ENCODE peak calls at places on chromosomes 4 and X, in ten cellular contexts. U is stimulated activated CD8-positive, alpha-beta memory T cell treated with anti-CD3 and anti-CD28 coated beads, Interleukin-7, amount 100 ng/mL, for 48 hours; F is AG20443; X is HS-5; A is Daoy; E is lung; G is T-helper 9 cell; Z is amygdala; P is COR-L47; L is activated B cell treated with CpG ODN at 0.5 μM for 24 hours. O is an unnamed sample.

GRCh38 chr4:168440442-168441264 is 39.6 kb downstream of the DDX60L start:
- DNase-seq in P (no peak), A (peak), L (no peak), E (no peak), F (peak), Z (no peak), X (no peak), U (no peak), G (no peak), O (peak)

GRCh38 chr4:1382776-1383727 is 23.2 kb downstream of the NKX1-1 start:
- DNase-seq in X (no peak), E (no peak), Z (no peak), A (no peak), F (no peak), P (no peak), L (no peak), G (no peak), U (no peak), O (no peak)

GRCh38 chrX:2863646-2864045 is 34.9 kb downstream of the GYG2 start:
- DNase-seq in P (no peak), U (no peak), L (no peak), A (no peak), G (no peak), E (no peak), F (peak), X (no peak), Z (no peak), O (peak)

GRCh38 chrX:40912576-40912975 is 172.7 kb upstream of the USP9X start:
- DNase-seq in U (no peak), Z (no peak), A (peak), G (no peak), L (no peak), X (no peak), E (no peak), F (no peak), P (no peak), O (no peak)

GRCh38 chr4:168584321-168584771 is 87.5 kb downstream of the PALLD start:
- DNase-seq in E (no peak), X (no peak), Z (no peak), U (no peak), L (no peak), A (peak), G (no peak), F (peak), P (no peak), O (peak)

GRCh38 chr4:66465111-66465510 is 794.8 kb upstream of the EPHA5 start:
- DNase-seq in F (no peak), E (no peak), L (no peak), U (no peak), G (no peak), Z (no peak), A (peak), X (peak), P (no peak), O (peak)

GRCh38 chr4:40251366-40251765 is 54.5 kb downstream of the RHOH start:
- DNase-seq in X (peak), F (no peak), U (no peak), E (no peak), A (peak), Z (no peak), G (no peak), L (no peak), P (no peak), O (no peak)

GRCh38 chrX:64204701-64205440 is 637 bp downstream of the AMER1 start:
- DNase-seq in U (no peak), E (peak), X (no peak), P (no peak), Z (no peak), G (peak), F (peak), L (peak), A (peak), O (peak)

GRCh38 chrX:45714864-45715263 is 514.2 kb upstream of the DIPK2B start:
- DNase-seq in A (peak), Z (no peak), P (no peak), X (peak), U (peak), F (peak), L (no peak), E (no peak), G (no peak), O (peak)

GRCh38 chrX:10017866-10018265 is 50.7 kb downstream of the CLDN34 start:
- DNase-seq in G (no peak), F (no peak), A (peak), X (peak), Z (no peak), L (no peak), U (no peak), P (no peak), E (no peak), O (peak)

GRCh38 chr4:89364559-89364958 is 57.0 kb upstream of the GPRIN3 start:
- DNase-seq in U (no peak), Z (no peak), P (no peak), X (no peak), A (no peak), E (no peak), L (no peak), G (no peak), F (no peak), O (no peak)

GRCh38 chr4:142567620-142568451 is 278.3 kb downstream of the INPP4B start:
- DNase-seq in X (no peak), U (no peak), F (peak), G (no peak), A (no peak), L (no peak), E (no peak), Z (no peak), P (no peak), O (peak)

GRCh38 chr4:7812191-7812860 is 127.3 kb downstream of the AFAP1 start:
- DNase-seq in P (no peak), U (no peak), G (no peak), X (no peak), E (no peak), L (no peak), A (no peak), Z (no peak), F (peak), O (no peak)

GRCh38 chr4:119103263-119103662 is 32.4 kb upstream of the MYOZ2 start:
- DNase-seq in F (peak), X (peak), U (no peak), A (peak), L (no peak), E (no peak), G (no peak), P (no peak), Z (no peak), O (peak)

GRCh38 chr4:99803702-99804101 is 12.9 kb upstream of the DAPP1 start:
- DNase-seq in G (no peak), Z (no peak), U (no peak), E (no peak), L (no peak), F (no peak), X (no peak), P (peak), A (no peak), O (no peak)

GRCh38 chrX:145524931-145525330 is 277.6 kb downstream of the SPANXN1 start:
- DNase-seq in P (no peak), U (no peak), E (no peak), L (no peak), X (no peak), G (no peak), A (no peak), Z (peak), F (no peak), O (no peak)

GRCh38 chr4:139619644-139620043 is 46.0 kb upstream of the MGST2 start:
- DNase-seq in Z (no peak), P (peak), X (no peak), L (no peak), E (no peak), F (peak), G (no peak), U (no peak), A (no peak), O (peak)

GRCh38 chr4:38601244-38601915 is 62.6 kb upstream of the KLF3 start:
- DNase-seq in L (no peak), U (no peak), X (peak), P (peak), G (no peak), E (peak), Z (no peak), F (no peak), A (peak), O (peak)

GRCh38 chr4:21307709-21308108 is 607.5 kb downstream of the PACRGL start:
- DNase-seq in F (no peak), P (no peak), U (no peak), L (no peak), Z (no peak), E (no peak), G (no peak), A (no peak), X (no peak), O (no peak)

GRCh38 chr4:180058731-180059215 is 2184.4 kb upstream of the TENM3 start:
- DNase-seq in P (peak), F (peak), A (peak), G (no peak), X (no peak), E (peak), U (no peak), L (no peak), Z (peak), O (peak)

O was measured in cardiac fibroblast.